ENCODE peak calls at places on chromosomes 3 and 15, in eight cellular contexts. U is SHP77, F is choroid plexus epithelial cell, Y is HuH-7.5, D is amygdala, Z is mammary epithelial cell, O is kidney tubule cell, Q is GM12864. J is an unnamed sample.
A peak's percentile ranks its signal among the peaks of the same experiment; 100 is the strongest.

GRCh38 chr15:62742409-62743171 is 300.0 kb upstream of the TPM1 start:
- DNase-seq in Z (peak; percentile 70), D (peak; percentile 50), U (peak; percentile 14), O (peak; percentile 90), Q (peak; percentile 8), Y (no peak), F (peak; percentile 86), J (peak; percentile 34)

GRCh38 chr15:37921527-37922385 is 12.7 kb upstream of the TMCO5A start:
- DNase-seq in O (peak; percentile 25), D (no peak), F (peak; percentile 27), Y (no peak), U (no peak), Q (no peak), Z (peak; percentile 59), J (no peak)

GRCh38 chr15:45378149-45378912 is at the start of gene GATM:
- DNase-seq in Y (peak; percentile 62), O (peak; percentile 90), Z (peak; percentile 75), F (peak; percentile 69), D (peak; percentile 82), Q (peak; percentile 70), U (no peak), J (no peak)

GRCh38 chr15:24856397-24857093 is 98.2 kb upstream of the SNRPN start:
- DNase-seq in O (no peak), D (peak; percentile 4), F (no peak), Q (no peak), U (no peak), Z (no peak), Y (no peak), J (no peak)

GRCh38 chr15:33019354-33019981 is 175.0 kb downstream of the FMN1 start:
- DNase-seq in Z (no peak), Y (no peak), D (no peak), U (no peak), F (no peak), Q (no peak), O (no peak), J (no peak)

GRCh38 chr15:56814429-56814828 is 81.1 kb upstream of the ZNF280D start:
- DNase-seq in Y (no peak), Z (no peak), O (no peak), D (no peak), Q (no peak), U (no peak), F (no peak), J (no peak)

GRCh38 chr3:14145670-14146380 is 21.0 kb downstream of the TMEM43 start:
- DNase-seq in D (no peak), F (no peak), Z (no peak), Q (no peak), U (no peak), Y (no peak), O (no peak), J (no peak)

GRCh38 chr3:157544501-157545139 is 41.4 kb upstream of the VEPH1 start:
- DNase-seq in U (no peak), Z (no peak), O (peak; percentile 48), Q (no peak), D (no peak), Y (no peak), F (peak; percentile 95), J (no peak)

J was measured in epithelial cell of prostate.